ENCODE peak calls at places on chromosomes 13 and 19, in eight cellular contexts. Q is tibial artery, S is right atrium auricular region, U is stomach, G is suprapubic skin, B is fibroblast of lung, Z is RWPE2, N is GM12878. X is an unnamed sample.
A peak's percentile ranks its signal among the peaks of the same experiment; 100 is the strongest.

GRCh38 chr13:109273326-109273751 is 513.0 kb downstream of the IRS2 start:
- DNase-seq in Q (no peak), S (no peak), U (no peak), G (no peak), B (peak; percentile 53), Z (no peak), N (no peak), X (no peak)

GRCh38 chr13:73293902-73294523 is 235.2 kb downstream of the KLF5 start:
- DNase-seq in Q (no peak), S (no peak), U (no peak), G (no peak), B (no peak), Z (no peak), N (no peak), X (no peak)

GRCh38 chr19:17376935-17377600 is at the start of gene PLVAP:
- DNase-seq in Q (peak; percentile 69), S (peak; percentile 75), U (no peak), G (no peak), B (no peak), Z (no peak), N (no peak), X (no peak)

GRCh38 chr13:94599877-94600276 is 1.8 kb upstream of the GPR180 start:
- DNase-seq in Q (no peak), S (no peak), U (no peak), G (no peak), B (no peak), Z (no peak), N (no peak), X (no peak)

GRCh38 chr13:111895896-111896821 is 170.8 kb upstream of the SOX1 start:
- DNase-seq in Q (peak; percentile 48), S (peak; percentile 54), U (no peak), G (peak; percentile 55), B (no peak), Z (peak; percentile 38), N (no peak), X (no peak)

GRCh38 chr13:34153428-34154180 is 335.7 kb downstream of the RFC3 start:
- DNase-seq in Q (no peak), S (no peak), U (peak; percentile 35), G (no peak), B (no peak), Z (no peak), N (no peak), X (no peak)

GRCh38 chr13:70835349-70835748 is 727.1 kb upstream of the KLHL1 start:
- DNase-seq in Q (no peak), S (no peak), U (no peak), G (no peak), B (no peak), Z (no peak), N (no peak), X (no peak)

GRCh38 chr13:113972451-113973217 is 1.2 kb downstream of the C13orf46 start:
- DNase-seq in Q (peak; percentile 51), S (no peak), U (no peak), G (no peak), B (no peak), Z (peak; percentile 40), N (no peak), X (no peak)

GRCh38 chr19:41325947-41326706 is 16.2 kb downstream of the CCDC97 start:
- DNase-seq in Q (peak; percentile 80), S (no peak), U (no peak), G (no peak), B (peak; percentile 40), Z (no peak), N (no peak), X (no peak)

GRCh38 chr19:7230826-7231225 is 63.4 kb downstream of the INSR start:
- DNase-seq in Q (peak; percentile 81), S (peak; percentile 72), U (peak; percentile 29), G (no peak), B (no peak), Z (no peak), N (no peak), X (no peak)

GRCh38 chr19:57302020-57302465 is 18.2 kb upstream of the ZNF543 start:
- DNase-seq in Q (peak; percentile 75), S (no peak), U (no peak), G (no peak), B (peak; percentile 97), Z (peak; percentile 82), N (no peak), X (no peak)

GRCh38 chr13:35252536-35253205 is 223.8 kb downstream of the MAB21L1 start:
- DNase-seq in Q (no peak), S (no peak), U (no peak), G (no peak), B (no peak), Z (no peak), N (peak; percentile 21), X (no peak)

GRCh38 chr13:35260316-35260715 is 216.2 kb downstream of the MAB21L1 start:
- DNase-seq in Q (no peak), S (no peak), U (no peak), G (no peak), B (no peak), Z (no peak), N (no peak), X (no peak)

GRCh38 chr13:35256459-35257148 is 219.9 kb downstream of the MAB21L1 start:
- DNase-seq in Q (no peak), S (no peak), U (no peak), G (no peak), B (no peak), Z (no peak), N (no peak), X (no peak)

DNA sequence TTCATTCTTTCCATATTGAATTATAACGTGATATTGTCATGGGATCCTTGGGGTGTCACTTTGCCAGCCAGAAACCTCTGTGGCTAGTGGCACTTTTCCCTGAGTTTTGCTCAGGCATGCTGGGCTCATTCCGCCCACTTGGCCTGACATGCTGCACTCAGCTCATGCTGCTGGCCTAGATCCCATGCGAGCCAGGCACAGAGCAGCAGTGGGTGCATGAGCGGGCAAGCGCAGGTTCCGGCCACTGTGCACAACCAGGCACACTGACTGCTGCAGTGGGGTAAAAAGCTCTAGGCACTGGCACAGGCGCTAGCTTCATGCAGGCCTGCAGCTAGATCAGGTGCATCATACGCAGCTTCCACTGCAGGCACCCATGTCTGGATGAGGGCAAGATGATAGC is 221.2 kb downstream of the MAB21L1 start:
- DNase-seq in Q (no peak), S (no peak), U (no peak), G (no peak), B (no peak), Z (no peak), N (no peak), X (no peak)
- H3K4me3 ChIP-seq in Q (no peak overlapping the region), S (no peak overlapping the region), U (no peak overlapping the region), G (no peak overlapping the region), B (no peak overlapping the region), Z (no peak overlapping the region), N (no peak overlapping the region), X (no peak overlapping the region)

GRCh38 chr19:29533578-29534544 is 8.1 kb downstream of the VSTM2B start:
- DNase-seq in Q (peak; percentile 51), S (no peak), U (peak; percentile 8), G (peak; percentile 58), B (no peak), Z (no peak), N (no peak), X (no peak)

GRCh38 chr19:29537181-29537580 is 11.4 kb downstream of the VSTM2B start:
- DNase-seq in Q (peak; percentile 49), S (no peak), U (peak; percentile 17), G (peak; percentile 70), B (no peak), Z (no peak), N (no peak), X (no peak)

GRCh38 chr19:29535432-29535831 is 9.6 kb downstream of the VSTM2B start:
- DNase-seq in Q (peak; percentile 48), S (no peak), U (peak; percentile 11), G (peak; percentile 64), B (no peak), Z (no peak), N (no peak), X (no peak)

GRCh38 chr19:29537601-29538000 is 11.8 kb downstream of the VSTM2B start:
- DNase-seq in Q (peak; percentile 50), S (no peak), U (peak; percentile 4), G (peak; percentile 58), B (no peak), Z (no peak), N (no peak), X (no peak)

GRCh38 chr19:29535984-29536508 is 10.3 kb downstream of the VSTM2B start:
- DNase-seq in Q (peak; percentile 37), S (no peak), U (peak; percentile 15), G (no peak), B (no peak), Z (no peak), N (no peak), X (no peak)
- H3K27me3 ChIP-seq in Q (no peaks in the 10 kb centered on the region), S (no peaks in the 10 kb centered on the region), U (peaks cover 3% of the 10 kb centered on the region), G (peaks cover 45% of the 10 kb centered on the region), B (no peaks in the 10 kb centered on the region), Z (peaks cover 15% of the 10 kb centered on the region), N (no peaks in the 10 kb centered on the region), X (peaks cover 11% of the 10 kb centered on the region)

GRCh38 chr19:48867922-48868195 is 558 bp downstream of the PLEKHA4 start:
- DNase-seq in Q (no peak), S (no peak), U (no peak), G (no peak), B (no peak), Z (no peak), N (no peak), X (no peak)
- H3K4me3 ChIP-seq in Q (peak overlapping the region; percentile 32), S (peak overlapping the region; percentile 34), U (peak overlapping the region; percentile 47), G (peak overlapping the region; percentile 40), B (peak overlapping the region; percentile 67), Z (peak overlapping the region; percentile 6), N (no peak overlapping the region), X (peak overlapping the region; percentile 43)

GRCh38 chr13:50107205-50107604 is 92.0 kb downstream of the KCNRG start:
- DNase-seq in Q (no peak), S (no peak), U (no peak), G (no peak), B (peak; percentile 11), Z (no peak), N (no peak), X (no peak)
- H3K27me3 ChIP-seq in Q (no peaks in the 10 kb centered on the region), S (no peaks in the 10 kb centered on the region), U (no peaks in the 10 kb centered on the region), G (no peaks in the 10 kb centered on the region), B (no peaks in the 10 kb centered on the region), Z (no peaks in the 10 kb centered on the region), N (no peaks in the 10 kb centered on the region), X (no peaks in the 10 kb centered on the region)

GRCh38 chr13:93455881-93456280 is 229.3 kb downstream of the GPC6 start:
- DNase-seq in Q (no peak), S (no peak), U (no peak), G (no peak), B (no peak), Z (no peak), N (no peak), X (no peak)

GRCh38 chr13:93446256-93446655 is 219.6 kb downstream of the GPC6 start:
- DNase-seq in Q (no peak), S (no peak), U (no peak), G (no peak), B (no peak), Z (no peak), N (no peak), X (no peak)

GRCh38 chr13:93450226-93450625 is 223.6 kb downstream of the GPC6 start:
- DNase-seq in Q (no peak), S (no peak), U (no peak), G (no peak), B (peak; percentile 71), Z (no peak), N (no peak), X (peak; percentile 14)

DNA sequence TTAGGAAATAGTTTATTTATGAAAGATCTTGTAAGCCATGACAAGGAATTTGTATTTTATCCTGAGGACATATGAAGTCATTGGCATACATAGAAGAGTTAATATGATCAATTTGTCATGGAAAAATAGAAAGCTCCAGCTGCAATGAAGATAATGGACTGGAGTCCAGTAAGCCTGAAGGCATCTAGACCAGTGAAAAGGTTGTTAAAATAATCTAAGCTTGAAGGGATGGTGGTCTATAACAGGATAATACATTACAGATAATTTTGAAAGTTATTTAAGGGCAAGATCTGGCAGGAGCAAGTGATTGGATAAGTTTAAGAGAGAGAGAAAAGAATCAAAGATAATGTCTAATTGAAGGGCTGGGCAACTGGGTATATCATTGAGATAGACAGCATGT is 224.2 kb downstream of the GPC6 start:
- DNase-seq in Q (no peak), S (no peak), U (no peak), G (no peak), B (no peak), Z (no peak), N (no peak), X (no peak)
- H3K4me3 ChIP-seq in Q (no peak overlapping the region), S (no peak overlapping the region), U (no peak overlapping the region), G (no peak overlapping the region), B (no peak overlapping the region), Z (no peak overlapping the region), N (no peak overlapping the region), X (no peak overlapping the region)

X was measured in kidney epithelial cell.